ENCODE peak calls at places on chromosomes 3 and 15, in eight cellular contexts. B is brain microvascular endothelial cell, M is AG10803, P is heart right ventricle, N is esophagus squamous epithelium, A is psoas muscle, I is AG04450, G is GM12864. C is an unnamed sample.

GRCh38 chr3:188946351-188946750 is 225.4 kb upstream of the TPRG1 start:
- DNase-seq in B (no peak), M (no peak), P (no peak), N (no peak), A (no peak), I (no peak), G (no peak), C (no peak)

GRCh38 chr3:111895079-111895478 is 36.0 kb downstream of the PHLDB2 start:
- DNase-seq in B (peak), M (peak), P (no peak), N (no peak), A (no peak), I (no peak), G (no peak), C (peak)

GRCh38 chr15:23422946-23423708 is 23.9 kb downstream of the GOLGA6L2 start:
- DNase-seq in B (no peak), M (no peak), P (no peak), N (no peak), A (no peak), I (no peak), G (no peak), C (no peak)

GRCh38 chr15:76034111-76034510 is 21.9 kb upstream of the NRG4 start:
- DNase-seq in B (no peak), M (no peak), P (no peak), N (no peak), A (no peak), I (no peak), G (no peak), C (no peak)

GRCh38 chr15:99103279-99103678 is 1.6 kb upstream of the SYNM start:
- DNase-seq in B (no peak), M (no peak), P (no peak), N (no peak), A (no peak), I (no peak), G (no peak), C (no peak)

GRCh38 chr3:170346481-170347125 is 10.9 kb upstream of the SKIL start:
- DNase-seq in B (no peak), M (peak), P (no peak), N (no peak), A (no peak), I (no peak), G (no peak), C (no peak)

GRCh38 chr3:129183569-129184395 is at the start of gene CNBP:
- DNase-seq in B (peak), M (peak), P (peak), N (peak), A (peak), I (peak), G (peak), C (peak)

GRCh38 chr3:172591171-172591605 is 68.0 kb upstream of the TNFSF10 start:
- DNase-seq in B (no peak), M (no peak), P (no peak), N (no peak), A (no peak), I (no peak), G (no peak), C (no peak)

GRCh38 chr3:113912551-113913246 is 35.1 kb upstream of the ZDHHC23 start:
- DNase-seq in B (peak), M (peak), P (no peak), N (no peak), A (no peak), I (peak), G (peak), C (peak)

GRCh38 chr3:129441215-129441614 is 1.2 kb downstream of the IFT122 start:
- DNase-seq in B (no peak), M (no peak), P (no peak), N (no peak), A (no peak), I (no peak), G (no peak), C (no peak)

GRCh38 chr15:101437209-101437608 is 52.3 kb downstream of the PCSK6 start:
- DNase-seq in B (no peak), M (no peak), P (no peak), N (no peak), A (no peak), I (no peak), G (no peak), C (no peak)

GRCh38 chr15:71443538-71443937 is 328.3 kb downstream of the THSD4 start:
- DNase-seq in B (peak), M (peak), P (peak), N (no peak), A (peak), I (no peak), G (no peak), C (peak)

GRCh38 chr3:53842436-53843194 is 3.6 kb downstream of the CHDH start:
- DNase-seq in B (peak), M (peak), P (peak), N (no peak), A (no peak), I (no peak), G (no peak), C (no peak)

GRCh38 chr15:51375966-51376640 is 34.6 kb downstream of the GLDN start:
- DNase-seq in B (peak), M (peak), P (no peak), N (no peak), A (no peak), I (peak), G (no peak), C (no peak)

GRCh38 chr3:49415931-49416601 is 3.8 kb downstream of the TCTA start:
- DNase-seq in B (no peak), M (no peak), P (no peak), N (no peak), A (no peak), I (no peak), G (no peak), C (peak)

GRCh38 chr3:141240290-141241247 is 8.9 kb downstream of the PXYLP1 start:
- DNase-seq in B (no peak), M (peak), P (no peak), N (no peak), A (no peak), I (no peak), G (no peak), C (no peak)

GRCh38 chr3:4904801-4905695 is 74.2 kb upstream of the BHLHE40 start:
- DNase-seq in B (peak), M (peak), P (no peak), N (no peak), A (no peak), I (no peak), G (no peak), C (no peak)

GRCh38 chr15:90054618-90055097 is 47.6 kb downstream of the IDH2 start:
- DNase-seq in B (no peak), M (no peak), P (no peak), N (no peak), A (no peak), I (no peak), G (no peak), C (no peak)

GRCh38 chr15:66644815-66645345 is 57.2 kb upstream of the SMAD6 start:
- DNase-seq in B (peak), M (no peak), P (no peak), N (no peak), A (no peak), I (peak), G (no peak), C (no peak)

GRCh38 chr3:161409069-161409468 is 37.8 kb upstream of the SPTSSB start:
- DNase-seq in B (peak), M (peak), P (peak), N (no peak), A (no peak), I (no peak), G (no peak), C (no peak)

GRCh38 chr15:80695911-80696651 is 971 bp downstream of the ABHD17C start:
- DNase-seq in B (no peak), M (no peak), P (peak), N (no peak), A (peak), I (no peak), G (no peak), C (no peak)

GRCh38 chr3:51100543-51100851 is 284.6 kb upstream of the MANF start:
- DNase-seq in B (no peak), M (no peak), P (no peak), N (no peak), A (no peak), I (no peak), G (no peak), C (no peak)

GRCh38 chr3:47847801-47848518 is 45.0 kb downstream of the DHX30 start:
- DNase-seq in B (no peak), M (no peak), P (no peak), N (no peak), A (no peak), I (no peak), G (no peak), C (no peak)

GRCh38 chr15:48363474-48363873 is 32.2 kb downstream of the DUT start:
- DNase-seq in B (no peak), M (peak), P (no peak), N (no peak), A (no peak), I (no peak), G (no peak), C (no peak)

GRCh38 chr3:63207066-63207590 is 71.0 kb upstream of the SYNPR start:
- DNase-seq in B (no peak), M (no peak), P (no peak), N (no peak), A (no peak), I (no peak), G (no peak), C (no peak)

GRCh38 chr3:48305396-48305795 is 28.1 kb downstream of the SPINK8 start:
- DNase-seq in B (no peak), M (no peak), P (no peak), N (no peak), A (no peak), I (no peak), G (no peak), C (no peak)

GRCh38 chr15:59170295-59170881 is 36.3 kb upstream of the LDHAL6B start:
- DNase-seq in B (peak), M (peak), P (no peak), N (no peak), A (peak), I (no peak), G (no peak), C (no peak)

GRCh38 chr15:61916104-61916503 is 144.1 kb downstream of the VPS13C start:
- DNase-seq in B (no peak), M (peak), P (peak), N (no peak), A (no peak), I (no peak), G (no peak), C (no peak)

GRCh38 chr3:38581774-38582173 is 67.7 kb downstream of the SCN5A start:
- DNase-seq in B (no peak), M (no peak), P (no peak), N (no peak), A (no peak), I (no peak), G (no peak), C (no peak)

DNA sequence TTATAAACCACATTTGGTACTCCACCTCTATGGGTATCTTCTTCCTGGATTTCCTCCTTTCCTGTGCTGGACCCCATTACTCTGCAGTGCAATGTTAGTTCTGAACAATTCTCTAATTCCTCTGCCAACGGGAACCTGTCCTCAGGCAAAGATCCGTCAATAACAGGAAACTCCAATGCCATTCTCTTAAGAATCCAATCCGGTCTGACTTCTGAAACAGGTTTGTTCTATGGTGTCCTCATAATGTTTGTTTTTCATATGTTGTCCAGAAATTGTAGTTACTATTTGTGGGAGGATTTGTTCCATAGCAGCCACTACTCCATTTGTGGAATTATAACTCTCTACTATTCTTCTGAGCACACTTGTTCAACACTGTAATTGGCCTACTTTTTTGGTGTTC is 112.7 kb downstream of the TBL1XR1 start:
- DNase-seq in B (no peak), M (no peak), P (no peak), N (no peak), A (no peak), I (no peak), G (no peak), C (no peak)
- TF ChIP-seq CTCF in B (no peak), M (no peak), P (no peak), N (no peak), A (no peak), I (no peak), G (no peak), C (no peak)

GRCh38 chr3:137222736-137223135 is 265.0 kb downstream of the IL20RB start:
- DNase-seq in B (no peak), M (no peak), P (no peak), N (no peak), A (no peak), I (no peak), G (no peak), C (no peak)

GRCh38 chr3:137217733-137218132 is 259.9 kb downstream of the IL20RB start:
- DNase-seq in B (no peak), M (no peak), P (no peak), N (no peak), A (no peak), I (no peak), G (no peak), C (no peak)
- TF ChIP-seq CTCF in B (peak), M (no peak), P (peak), N (no peak), A (no peak), I (peak), G (peak), C (peak)

GRCh38 chr3:181558870-181559269 is 152.9 kb upstream of the SOX2 start:
- DNase-seq in B (no peak), M (no peak), P (peak), N (no peak), A (no peak), I (no peak), G (no peak), C (no peak)

GRCh38 chr3:181565416-181565815 is 146.3 kb upstream of the SOX2 start:
- DNase-seq in B (no peak), M (no peak), P (no peak), N (no peak), A (no peak), I (no peak), G (no peak), C (no peak)

GRCh38 chr3:181561605-181562031 is 150.1 kb upstream of the SOX2 start:
- DNase-seq in B (no peak), M (no peak), P (no peak), N (no peak), A (no peak), I (no peak), G (no peak), C (no peak)

GRCh38 chr3:181564222-181564621 is 147.5 kb upstream of the SOX2 start:
- DNase-seq in B (no peak), M (no peak), P (no peak), N (no peak), A (no peak), I (no peak), G (no peak), C (no peak)

DNA sequence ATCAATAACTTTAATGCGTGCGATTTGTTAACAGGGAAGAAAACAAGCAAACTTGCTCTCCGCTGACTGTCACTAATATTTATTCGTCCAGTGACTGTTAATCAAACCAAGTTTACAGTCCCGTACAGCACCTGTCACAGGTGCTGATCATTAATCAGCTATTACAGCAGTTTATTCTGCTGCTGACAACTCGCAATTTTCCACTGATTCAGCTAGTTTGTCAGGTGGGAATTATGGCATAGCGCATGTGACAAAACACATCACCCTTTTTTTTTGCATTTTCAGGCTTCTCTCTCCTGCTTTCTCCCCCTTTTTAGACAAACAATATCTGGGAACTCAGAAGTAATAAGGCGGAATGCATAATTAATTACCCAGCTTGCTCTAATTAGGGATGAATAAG is 150.6 kb upstream of the SOX2 start:
- DNase-seq in B (no peak), M (no peak), P (no peak), N (no peak), A (no peak), I (no peak), G (no peak), C (no peak)
- TF ChIP-seq CTCF in B (no peak), M (no peak), P (no peak), N (no peak), A (no peak), I (no peak), G (no peak), C (no peak)

GRCh38 chr15:54226455-54226854 is 248.2 kb downstream of the UNC13C start:
- DNase-seq in B (no peak), M (no peak), P (no peak), N (no peak), A (no peak), I (no peak), G (no peak), C (no peak)

GRCh38 chr15:54227569-54227968 is 249.3 kb downstream of the UNC13C start:
- DNase-seq in B (no peak), M (no peak), P (no peak), N (no peak), A (no peak), I (no peak), G (no peak), C (no peak)
- TF ChIP-seq CTCF in B (no peak), M (no peak), P (no peak), N (no peak), A (no peak), I (no peak), G (no peak), C (no peak)

DNA sequence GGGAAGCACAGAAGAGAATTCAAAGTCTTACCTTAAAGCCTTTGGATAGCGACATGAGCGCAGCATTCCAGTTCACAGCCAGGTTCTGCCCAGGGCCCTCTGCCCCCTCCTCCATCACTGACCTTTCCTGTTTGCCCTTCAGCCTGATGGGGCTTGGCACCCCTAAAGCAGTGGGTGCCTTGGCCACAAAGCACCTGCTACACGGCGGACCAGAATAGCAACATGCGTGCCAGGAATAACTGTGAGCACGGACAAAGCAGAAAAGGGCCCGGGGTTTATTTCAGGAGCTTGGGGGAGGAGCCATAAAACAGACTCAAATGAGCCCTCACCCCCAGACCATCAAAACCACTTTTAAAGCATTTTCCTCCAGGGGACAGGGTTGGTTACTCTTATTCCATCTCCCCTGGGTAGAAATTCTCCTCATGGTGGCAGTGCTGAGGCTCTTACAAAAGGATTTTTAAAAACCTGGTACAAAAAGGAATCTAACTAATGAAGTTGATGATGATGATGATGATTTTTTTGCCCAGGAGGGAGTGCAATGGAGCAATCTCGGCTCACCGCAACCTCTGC is 135.4 kb downstream of the KLF13 start:
- DNase-seq in B (no peak), M (no peak), P (no peak), N (no peak), A (no peak), I (no peak), G (no peak), C (no peak)
- TF ChIP-seq CTCF in B (peak), M (peak), P (no peak), N (no peak), A (no peak), I (peak), G (no peak), C (peak)

DNA sequence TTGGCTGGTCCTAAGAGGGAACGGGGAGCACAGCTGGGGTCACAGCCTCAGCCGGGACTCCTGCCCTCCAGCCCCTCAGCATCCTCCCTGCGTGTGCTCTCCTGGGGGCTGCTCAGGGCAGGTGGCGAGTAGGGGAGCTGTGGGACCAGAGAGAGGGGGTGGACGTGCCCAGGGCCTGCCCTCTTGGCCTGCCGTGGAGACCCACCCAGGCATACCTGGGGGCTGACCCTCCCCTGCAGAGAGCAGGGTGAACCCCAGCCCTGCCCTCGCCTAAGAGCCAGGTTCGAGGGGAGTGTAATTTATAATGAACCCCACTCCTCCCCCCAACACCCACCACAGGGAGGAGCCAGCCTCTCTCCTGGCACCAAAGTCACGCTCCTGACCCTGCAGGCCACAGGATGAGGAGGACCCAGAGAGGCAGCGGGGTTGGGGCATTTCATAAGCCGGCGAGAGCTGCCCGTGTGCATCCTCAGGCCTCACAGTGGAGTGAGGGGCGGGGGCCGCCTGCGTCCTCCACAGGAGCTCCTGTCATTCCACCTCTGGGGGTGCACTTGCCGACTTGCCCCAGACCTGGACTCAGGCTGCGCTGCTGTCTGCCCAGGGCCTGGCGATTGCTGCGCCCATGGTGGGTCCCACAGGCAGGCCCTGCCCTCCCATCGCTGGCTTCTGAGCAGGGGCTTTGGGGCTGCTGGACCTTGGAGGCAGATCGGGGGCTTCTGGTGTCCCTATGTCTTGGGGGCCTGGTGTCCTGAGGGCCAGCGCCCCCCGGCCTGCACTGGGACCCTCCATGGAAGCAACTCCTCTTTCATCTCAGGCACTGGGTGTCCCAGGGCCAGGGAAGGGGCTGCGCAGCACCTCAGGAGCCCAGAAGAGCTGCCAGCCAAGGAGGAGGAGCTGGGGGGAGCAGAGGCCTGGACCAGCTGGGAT is 184.2 kb downstream of the GOLGA6L6 start:
- DNase-seq in B (no peak), M (no peak), P (no peak), N (no peak), A (peak), I (no peak), G (no peak), C (peak)
- TF ChIP-seq CTCF in B (no peak), M (no peak), P (no peak), N (no peak), A (no peak), I (no peak), G (no peak), C (no peak)

GRCh38 chr15:43046484-43046883 is 59.4 kb downstream of the UBR1 start:
- DNase-seq in B (no peak), M (no peak), P (no peak), N (no peak), A (no peak), I (no peak), G (no peak), C (no peak)
- TF ChIP-seq CTCF in B (no peak), M (no peak), P (no peak), N (no peak), A (no peak), I (no peak), G (no peak), C (no peak)

GRCh38 chr3:99703535-99703934 is 65.1 kb downstream of the COL8A1 start:
- DNase-seq in B (no peak), M (no peak), P (no peak), N (no peak), A (no peak), I (no peak), G (no peak), C (no peak)
- TF ChIP-seq CTCF in B (no peak), M (no peak), P (no peak), N (no peak), A (no peak), I (no peak), G (no peak), C (no peak)

DNA sequence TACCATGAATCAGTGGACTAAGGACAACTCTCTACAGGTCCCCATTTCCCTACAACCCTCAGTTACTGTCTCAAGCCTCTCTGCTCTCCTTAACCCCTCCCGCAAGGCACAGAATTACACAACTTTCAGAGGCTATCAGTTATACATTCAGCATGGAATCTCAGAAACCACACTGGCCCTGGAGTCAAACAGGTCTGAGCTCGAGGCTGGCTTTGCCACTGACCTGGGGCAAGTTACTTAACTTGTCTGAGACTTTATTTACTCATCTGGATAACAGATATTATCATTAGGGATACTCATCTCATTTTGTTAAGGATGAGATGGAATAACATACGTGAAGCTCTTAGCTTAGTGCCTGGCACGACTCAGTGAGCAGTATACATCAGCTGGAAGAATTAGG is 95.2 kb downstream of the WDR76 start:
- DNase-seq in B (peak), M (no peak), P (no peak), N (no peak), A (no peak), I (peak), G (no peak), C (no peak)
- TF ChIP-seq CTCF in B (no peak), M (no peak), P (no peak), N (no peak), A (no peak), I (no peak), G (no peak), C (no peak)

C was measured in GM13976.